ENCODE peak calls at places on chromosomes 16 and 17, in seven cellular contexts. One of them, this sample, is unnamed.

GRCh38 chr16:21060027-21060510 is 90.6 kb downstream of the DNAH3 start:
- DNase-seq in AG09309: no peak
- DNase-seq in brain microvascular endothelial cell: no peak
- DNase-seq in AG09319: no peak
- DNase-seq in nephron progenitor cell: no peak
- DNase-seq in neural crest cell: no peak
- DNase-seq in psoas muscle: no peak
- DNase-seq in this sample: no peak

GRCh38 chr16:63714876-63715275 is 1407.0 kb downstream of the CDH11 start:
- DNase-seq in nephron progenitor cell: no peak
- DNase-seq in AG09309: no peak
- DNase-seq in neural crest cell: no peak
- DNase-seq in brain microvascular endothelial cell: no peak
- DNase-seq in psoas muscle: no peak
- DNase-seq in AG09319: no peak
- DNase-seq in this sample: no peak

GRCh38 chr17:62809656-62810055 is 1.5 kb upstream of the MARCHF10 start:
- DNase-seq in AG09319: no peak
- DNase-seq in neural crest cell: no peak
- DNase-seq in nephron progenitor cell: no peak
- DNase-seq in AG09309: no peak
- DNase-seq in brain microvascular endothelial cell: no peak
- DNase-seq in psoas muscle: no peak
- DNase-seq in this sample: no peak

GRCh38 chr16:2773188-2773968 is 3.7 kb downstream of the ELOB start:
- DNase-seq in AG09309: no peak
- DNase-seq in psoas muscle: no peak
- DNase-seq in nephron progenitor cell: no peak
- DNase-seq in neural crest cell: no peak
- DNase-seq in brain microvascular endothelial cell: no peak
- DNase-seq in AG09319: no peak
- DNase-seq in this sample: no peak

GRCh38 chr16:79132745-79133144 is 467.8 kb downstream of the MAF start:
- DNase-seq in AG09319: no peak
- DNase-seq in nephron progenitor cell: no peak
- DNase-seq in neural crest cell: no peak
- DNase-seq in brain microvascular endothelial cell: no peak
- DNase-seq in psoas muscle: no peak
- DNase-seq in AG09309: no peak
- DNase-seq in this sample: no peak

GRCh38 chr16:66427036-66427446 is at the start of gene BEAN1:
- DNase-seq in neural crest cell: peak; percentile 29
- DNase-seq in brain microvascular endothelial cell: no peak
- DNase-seq in psoas muscle: no peak
- DNase-seq in AG09319: no peak
- DNase-seq in nephron progenitor cell: peak; percentile 73
- DNase-seq in AG09309: no peak
- DNase-seq in this sample: peak; percentile 32

GRCh38 chr17:37702605-37703004 is 42.3 kb downstream of the HNF1B start:
- DNase-seq in neural crest cell: no peak
- DNase-seq in AG09319: peak; percentile 35
- DNase-seq in brain microvascular endothelial cell: peak; percentile 46
- DNase-seq in AG09309: peak; percentile 61
- DNase-seq in nephron progenitor cell: no peak
- DNase-seq in psoas muscle: no peak
- DNase-seq in this sample: no peak

GRCh38 chr17:1109606-1110523 is 69.9 kb downstream of the ABR start:
- DNase-seq in neural crest cell: peak; percentile 59
- DNase-seq in nephron progenitor cell: no peak
- DNase-seq in psoas muscle: peak; percentile 51
- DNase-seq in AG09319: no peak
- DNase-seq in AG09309: no peak
- DNase-seq in brain microvascular endothelial cell: no peak
- DNase-seq in this sample: peak; percentile 43

GRCh38 chr16:12449795-12450194 is 353.9 kb downstream of the CPPED1 start:
- DNase-seq in neural crest cell: no peak
- DNase-seq in brain microvascular endothelial cell: peak; percentile 44
- DNase-seq in psoas muscle: no peak
- DNase-seq in AG09309: no peak
- DNase-seq in nephron progenitor cell: no peak
- DNase-seq in AG09319: no peak
- DNase-seq in this sample: no peak

GRCh38 chr17:50209472-50210248 is 8.2 kb upstream of the COL1A1 start:
- DNase-seq in AG09309: peak; percentile 100
- DNase-seq in psoas muscle: peak; percentile 88
- DNase-seq in nephron progenitor cell: peak; percentile 80
- DNase-seq in brain microvascular endothelial cell: peak; percentile 97
- DNase-seq in neural crest cell: peak; percentile 40
- DNase-seq in AG09319: peak; percentile 100
- DNase-seq in this sample: no peak

DNA sequence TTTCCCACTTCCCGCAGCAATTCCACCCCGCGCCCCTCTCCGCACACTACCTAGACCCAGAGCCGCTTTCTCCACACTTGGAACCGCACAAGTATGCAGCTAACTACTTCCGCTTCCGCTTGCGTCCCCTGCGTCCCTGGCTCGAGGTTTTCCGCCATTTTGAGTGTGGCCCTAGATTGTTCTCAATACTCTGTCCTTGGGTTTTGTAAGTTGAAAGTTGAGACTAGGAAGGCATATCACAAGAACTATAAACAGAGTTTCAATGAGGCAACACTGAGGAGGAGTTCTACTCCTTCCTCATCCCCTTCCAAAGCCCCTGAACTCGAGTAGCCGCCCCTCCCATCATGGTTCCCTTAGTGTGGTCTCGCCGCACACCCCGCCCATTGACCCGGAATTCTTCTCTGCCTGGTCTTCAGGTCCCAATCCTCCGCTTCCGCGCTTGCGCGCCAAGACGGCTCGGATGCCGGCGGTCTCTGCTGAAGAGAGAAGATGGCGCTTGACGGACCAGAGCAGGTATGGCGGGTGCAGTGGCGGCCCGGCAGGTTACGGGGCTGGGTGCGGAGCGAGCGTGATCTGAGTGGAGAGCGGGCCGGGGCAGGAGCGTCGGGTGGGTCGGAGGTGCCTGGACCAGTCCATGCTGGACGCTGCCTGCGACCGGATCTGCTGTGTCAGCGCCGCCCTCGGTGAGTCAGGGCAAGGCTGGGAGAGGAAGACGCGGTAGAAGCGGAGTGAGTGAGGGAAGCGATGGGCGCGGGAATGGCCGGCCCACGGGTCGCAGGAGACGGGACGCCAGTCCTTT is at the start of the genes FTSJ3 and PSMC5:
- DNase-seq in psoas muscle: peak; percentile 96
- DNase-seq in AG09309: peak; percentile 66
- DNase-seq in AG09319: peak; percentile 77
- DNase-seq in nephron progenitor cell: peak; percentile 93
- DNase-seq in neural crest cell: peak; percentile 90
- DNase-seq in brain microvascular endothelial cell: peak; percentile 95
- DNase-seq in this sample: peak; percentile 75
- TF ChIP-seq CTCF in psoas muscle: peak; percentile 40
- TF ChIP-seq CTCF in AG09309: peak; percentile 31
- TF ChIP-seq CTCF in AG09319: peak; percentile 58
- TF ChIP-seq CTCF in nephron progenitor cell: peak; percentile 45
- TF ChIP-seq CTCF in neural crest cell: peak; percentile 62
- TF ChIP-seq CTCF in brain microvascular endothelial cell: peak; percentile 53
- TF ChIP-seq CTCF in this sample: peak; percentile 68

DNA sequence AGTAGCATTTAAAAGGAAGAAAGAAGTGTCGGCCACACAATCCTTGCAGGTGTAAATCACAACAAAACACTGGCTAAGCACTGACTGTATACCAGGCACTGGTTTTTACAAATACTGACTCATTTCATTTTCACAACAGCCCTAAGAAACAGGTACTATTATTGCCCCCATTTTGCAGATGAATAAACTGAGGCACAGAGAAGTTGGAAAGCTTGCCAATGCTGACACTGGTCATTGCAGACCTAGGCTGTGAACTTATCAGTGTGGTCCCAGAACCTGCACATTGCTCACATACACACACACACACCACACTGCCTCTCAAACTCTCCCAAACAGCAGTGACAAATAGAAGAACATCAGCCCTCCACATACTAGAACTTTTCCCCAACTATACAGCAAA is 37.6 kb downstream of the CDYL2 start:
- DNase-seq in AG09319: no peak
- DNase-seq in AG09309: no peak
- DNase-seq in nephron progenitor cell: no peak
- DNase-seq in neural crest cell: no peak
- DNase-seq in brain microvascular endothelial cell: no peak
- DNase-seq in psoas muscle: no peak
- DNase-seq in this sample: no peak
- TF ChIP-seq CTCF in AG09319: no peak
- TF ChIP-seq CTCF in AG09309: no peak
- TF ChIP-seq CTCF in nephron progenitor cell: no peak
- TF ChIP-seq CTCF in neural crest cell: no peak
- TF ChIP-seq CTCF in brain microvascular endothelial cell: no peak
- TF ChIP-seq CTCF in psoas muscle: no peak
- TF ChIP-seq CTCF in this sample: no peak

DNA sequence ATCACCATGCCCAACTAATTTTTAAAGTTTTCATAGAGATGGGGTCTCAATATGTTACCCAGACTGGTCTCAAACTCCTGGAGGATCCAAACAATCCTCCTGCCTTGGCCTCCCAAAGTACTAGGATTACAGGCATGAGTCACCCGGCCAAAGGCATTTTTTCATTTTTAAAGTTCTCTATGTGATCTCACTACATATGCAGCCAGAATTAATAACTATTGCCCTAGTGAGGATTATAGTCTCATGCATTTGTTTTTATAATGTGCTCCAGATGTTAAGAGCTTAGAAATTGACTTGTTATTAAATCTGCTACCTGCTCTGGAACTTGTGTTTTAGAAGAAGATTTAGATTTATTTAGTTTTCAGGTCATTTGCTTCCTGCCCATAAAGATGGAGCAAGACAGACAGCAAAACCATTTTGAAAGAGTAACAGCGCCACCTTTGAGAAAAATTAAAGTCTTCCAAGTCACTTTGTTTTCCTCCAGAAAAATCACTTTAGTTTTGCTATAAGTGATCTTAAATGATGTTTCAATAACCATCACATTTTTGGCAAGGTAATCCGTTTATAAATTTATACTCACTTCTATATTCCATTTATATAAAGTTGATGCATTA is 79.5 kb downstream of the CA4 start:
- DNase-seq in AG09319: no peak
- DNase-seq in nephron progenitor cell: no peak
- DNase-seq in AG09309: no peak
- DNase-seq in neural crest cell: no peak
- DNase-seq in brain microvascular endothelial cell: no peak
- DNase-seq in psoas muscle: no peak
- DNase-seq in this sample: no peak
- TF ChIP-seq CTCF in AG09319: no peak
- TF ChIP-seq CTCF in nephron progenitor cell: no peak
- TF ChIP-seq CTCF in AG09309: no peak
- TF ChIP-seq CTCF in neural crest cell: peak; percentile 31
- TF ChIP-seq CTCF in brain microvascular endothelial cell: peak; percentile 6
- TF ChIP-seq CTCF in psoas muscle: no peak
- TF ChIP-seq CTCF in this sample: no peak

GRCh38 chr17:43943769-43944418 is 1.6 kb upstream of the PPY start:
- DNase-seq in nephron progenitor cell: peak; percentile 90
- DNase-seq in AG09319: peak; percentile 40
- DNase-seq in AG09309: peak; percentile 39
- DNase-seq in psoas muscle: peak; percentile 83
- DNase-seq in brain microvascular endothelial cell: peak; percentile 76
- DNase-seq in neural crest cell: peak; percentile 87
- DNase-seq in this sample: peak; percentile 79

GRCh38 chr17:43938838-43939182 is 3.5 kb downstream of the PPY start:
- DNase-seq in neural crest cell: no peak
- DNase-seq in AG09319: no peak
- DNase-seq in nephron progenitor cell: no peak
- DNase-seq in brain microvascular endothelial cell: no peak
- DNase-seq in AG09309: no peak
- DNase-seq in psoas muscle: no peak
- DNase-seq in this sample: no peak

GRCh38 chr17:43939886-43940285 is 2.4 kb downstream of the PPY start:
- DNase-seq in psoas muscle: no peak
- DNase-seq in neural crest cell: no peak
- DNase-seq in AG09309: no peak
- DNase-seq in AG09319: no peak
- DNase-seq in brain microvascular endothelial cell: no peak
- DNase-seq in nephron progenitor cell: no peak
- DNase-seq in this sample: no peak

GRCh38 chr17:43942286-43942685 is at the start of gene PPY:
- DNase-seq in psoas muscle: no peak
- DNase-seq in AG09309: no peak
- DNase-seq in nephron progenitor cell: no peak
- DNase-seq in neural crest cell: no peak
- DNase-seq in brain microvascular endothelial cell: no peak
- DNase-seq in AG09319: no peak
- DNase-seq in this sample: no peak

GRCh38 chr17:43940630-43941029 is 1.6 kb downstream of the PPY start:
- DNase-seq in psoas muscle: no peak
- DNase-seq in brain microvascular endothelial cell: peak; percentile 44
- DNase-seq in neural crest cell: peak; percentile 69
- DNase-seq in nephron progenitor cell: peak; percentile 80
- DNase-seq in AG09309: no peak
- DNase-seq in AG09319: no peak
- DNase-seq in this sample: peak; percentile 43
- TF ChIP-seq CTCF in psoas muscle: peak; percentile 19
- TF ChIP-seq CTCF in brain microvascular endothelial cell: peak; percentile 88
- TF ChIP-seq CTCF in neural crest cell: peak; percentile 65
- TF ChIP-seq CTCF in nephron progenitor cell: peak; percentile 79
- TF ChIP-seq CTCF in AG09309: peak; percentile 74
- TF ChIP-seq CTCF in AG09319: peak; percentile 64
- TF ChIP-seq CTCF in this sample: peak; percentile 68

GRCh38 chr16:537415-538335 is 10.2 kb downstream of the CAPN15 start:
- DNase-seq in psoas muscle: no peak
- DNase-seq in neural crest cell: no peak
- DNase-seq in AG09319: no peak
- DNase-seq in nephron progenitor cell: no peak
- DNase-seq in AG09309: no peak
- DNase-seq in brain microvascular endothelial cell: no peak
- DNase-seq in this sample: no peak
- TF ChIP-seq CTCF in psoas muscle: no peak
- TF ChIP-seq CTCF in neural crest cell: no peak
- TF ChIP-seq CTCF in AG09319: no peak
- TF ChIP-seq CTCF in nephron progenitor cell: no peak
- TF ChIP-seq CTCF in AG09309: no peak
- TF ChIP-seq CTCF in brain microvascular endothelial cell: peak; percentile 31
- TF ChIP-seq CTCF in this sample: no peak

DNA sequence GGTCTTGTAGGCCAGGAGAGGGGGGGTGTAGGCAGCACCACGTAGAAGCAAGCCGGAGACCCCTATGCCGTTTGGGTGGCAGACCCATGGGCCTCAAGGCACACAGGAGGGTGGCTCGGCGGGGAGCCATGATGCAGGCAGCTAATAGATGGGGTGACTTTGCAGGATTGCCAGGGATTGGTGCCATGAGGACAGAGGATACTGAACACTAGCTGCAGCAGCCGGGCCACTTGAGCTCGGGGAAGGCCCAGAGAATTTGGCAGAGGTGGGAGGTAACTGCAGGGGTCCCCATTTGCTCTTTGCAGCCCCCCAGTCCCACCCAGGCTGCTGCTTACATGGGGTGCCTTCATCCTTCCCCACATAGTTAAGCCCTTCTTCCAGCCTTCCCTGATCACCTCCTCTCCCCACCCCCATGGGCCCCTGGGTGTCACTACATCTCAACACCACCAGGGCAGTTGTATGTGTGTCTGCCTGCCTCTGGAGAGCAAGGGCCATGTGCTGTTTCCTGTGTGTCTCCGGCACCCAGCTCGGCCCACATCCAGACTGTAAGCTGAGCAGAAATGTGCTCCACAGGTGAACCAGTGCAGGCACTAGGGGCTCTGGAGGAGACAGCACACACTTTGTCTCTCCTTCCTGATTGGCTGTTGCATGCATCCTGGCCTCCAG is 52.1 kb downstream of the SREBF1 start:
- DNase-seq in AG09309: no peak
- DNase-seq in AG09319: no peak
- DNase-seq in brain microvascular endothelial cell: peak; percentile 12
- DNase-seq in psoas muscle: peak; percentile 27
- DNase-seq in nephron progenitor cell: no peak
- DNase-seq in neural crest cell: no peak
- DNase-seq in this sample: no peak
- TF ChIP-seq CTCF in AG09309: peak; percentile 26
- TF ChIP-seq CTCF in AG09319: no peak
- TF ChIP-seq CTCF in brain microvascular endothelial cell: peak; percentile 57
- TF ChIP-seq CTCF in psoas muscle: peak; percentile 36
- TF ChIP-seq CTCF in nephron progenitor cell: no peak
- TF ChIP-seq CTCF in neural crest cell: peak; percentile 44
- TF ChIP-seq CTCF in this sample: peak; percentile 33